ENCODE peak calls at places on chromosomes 3 and 15, in ten cellular contexts. J is hepatic stellate cell; F is Calu3; L is activated T-cell treated with anti-CD3 and anti-CD28 coated beads for 24 hours; I is EL; O is IMR-90; P is naive thymus-derived CD8-positive, alpha-beta T cell; Q is activated CD8-positive, alpha-beta memory T cell treated with anti-CD3 and anti-CD28 coated beads, Interleukin-2, amount 10 ng/mL, durations not matched to agents 7 days and 5 days; R is ACHN; V is mesothelial cell of epicardium. H is an unnamed sample.

GRCh38 chr15:63473999-63474809 is 30.2 kb upstream of the USP3 start:
- DNase-seq in R (peak), P (peak), I (peak), Q (no peak), J (no peak), O (peak), F (peak), L (peak), V (no peak), H (peak)

GRCh38 chr15:80093854-80094418 is 34.5 kb downstream of the ZFAND6 start:
- DNase-seq in O (no peak), R (no peak), Q (no peak), L (no peak), J (no peak), F (peak), V (no peak), I (no peak), P (no peak), H (no peak)

GRCh38 chr3:183131735-183132134 is 30.8 kb downstream of the LAMP3 start:
- DNase-seq in L (no peak), F (no peak), Q (no peak), V (no peak), O (peak), R (no peak), I (peak), P (no peak), J (peak), H (no peak)

GRCh38 chr3:125154800-125155269 is 57.7 kb downstream of the SLC12A8 start:
- DNase-seq in L (no peak), I (no peak), Q (peak), F (no peak), P (no peak), O (no peak), R (no peak), V (no peak), J (no peak), H (no peak)

GRCh38 chr15:62209322-62209721 is 44.2 kb upstream of the C2CD4B start:
- DNase-seq in R (no peak), O (no peak), Q (no peak), P (no peak), I (no peak), F (peak), J (no peak), L (no peak), V (no peak), H (no peak)

GRCh38 chr3:46114324-46114988 is 87.2 kb upstream of the XCR1 start:
- DNase-seq in R (peak), L (no peak), Q (no peak), I (peak), V (no peak), O (peak), J (no peak), P (no peak), F (peak), H (peak)

GRCh38 chr3:100401674-100402036 is 316 bp downstream of the LNP1 start:
- DNase-seq in J (peak), I (peak), V (peak), F (peak), P (peak), R (peak), L (no peak), Q (peak), O (peak), H (no peak)

GRCh38 chr3:53375019-53375418 is 27.7 kb upstream of the DCP1A start:
- DNase-seq in O (peak), R (peak), P (no peak), Q (peak), L (peak), V (peak), J (peak), I (peak), F (peak), H (peak)

H was measured in HepG2.